ENCODE peak calls at places on chromosomes 7 and 10, in five cellular contexts. Y is lower lobe of right lung; A is mucosa of descending colon; M is right atrium auricular region; X is CD4-positive, alpha-beta memory T cell. P is an unnamed sample.

GRCh38 chr7:154096-154835 is 38.1 kb upstream of the FAM20C start:
- DNase-seq in M (no peak), A (no peak), Y (peak; percentile 45), X (no peak), P (no peak)

GRCh38 chr7:55285665-55286064 is 79.5 kb upstream of the LANCL2 start:
- DNase-seq in Y (no peak), X (no peak), M (no peak), A (no peak), P (no peak)

GRCh38 chr10:70607936-70608335 is 5.4 kb upstream of the PRF1 start:
- DNase-seq in M (no peak), Y (no peak), A (no peak), X (no peak), P (no peak)

GRCh38 chr10:30059209-30060107 is at the start of gene JCAD:
- DNase-seq in X (no peak), M (peak; percentile 78), A (peak; percentile 70), Y (peak; percentile 80), P (no peak)

GRCh38 chr7:112071856-112072255 is 134.3 kb downstream of the DOCK4 start:
- DNase-seq in A (no peak), X (no peak), M (no peak), Y (no peak), P (no peak)

GRCh38 chr7:137592232-137592896 is 248.8 kb upstream of the PTN start:
- DNase-seq in Y (no peak), X (no peak), M (peak; percentile 62), A (peak; percentile 72), P (no peak)

GRCh38 chr7:39535064-39535463 is 31.1 kb upstream of the YAE1 start:
- DNase-seq in A (peak; percentile 47), X (no peak), Y (no peak), M (no peak), P (no peak)

GRCh38 chr10:128080641-128081040 is 45.6 kb downstream of the MKI67 start:
- DNase-seq in M (no peak), X (no peak), A (no peak), Y (no peak), P (no peak)

GRCh38 chr7:111690364-111691111 is 128.2 kb upstream of the IMMP2L start:
- DNase-seq in A (no peak), Y (no peak), M (no peak), X (no peak), P (no peak)

GRCh38 chr7:106768324-106768751 is 96.7 kb upstream of the PIK3CG start:
- DNase-seq in X (peak; percentile 34), A (no peak), M (no peak), Y (no peak), P (no peak)

GRCh38 chr7:28103984-28104628 is 76.5 kb downstream of the JAZF1 start:
- DNase-seq in Y (peak; percentile 46), X (no peak), A (no peak), M (no peak), P (no peak)

GRCh38 chr7:1944619-1945210 is 274.6 kb downstream of the ELFN1 start:
- DNase-seq in Y (peak; percentile 43), A (no peak), M (no peak), X (no peak), P (no peak)

GRCh38 chr10:13536674-13537366 is 8.0 kb upstream of the BEND7 start:
- DNase-seq in Y (peak; percentile 56), M (no peak), A (peak; percentile 68), X (no peak), P (no peak)

GRCh38 chr7:158145370-158145769 is 442.3 kb downstream of the PTPRN2 start:
- DNase-seq in M (no peak), Y (no peak), X (no peak), A (no peak), P (no peak)
- H3K9me3 ChIP-seq in M (no peaks in the 10 kb centered on the region), Y (no peaks in the 10 kb centered on the region), X (no peaks in the 10 kb centered on the region), A (peaks cover 7% of the 10 kb centered on the region), P (no peaks in the 10 kb centered on the region)

GRCh38 chr7:157690058-157690832 is 353.4 kb downstream of the DNAJB6 start:
- DNase-seq in A (no peak), X (no peak), Y (no peak), M (no peak), P (no peak)
- H3K4me3 ChIP-seq in A (no peak overlapping the region), X (no peak overlapping the region), Y (peak overlapping the region; percentile 45), M (peak overlapping the region; percentile 54), P (peak overlapping the region; percentile 32)

GRCh38 chr7:135391514-135391913 is 118.4 kb downstream of the CNOT4 start:
- DNase-seq in M (no peak), Y (no peak), X (no peak), A (no peak), P (no peak)
- H3K36me3 ChIP-seq in M (peaks cover 15% of the 10 kb centered on the region), Y (peaks cover 37% of the 10 kb centered on the region), X (peaks cover 6% of the 10 kb centered on the region), A (no peaks in the 10 kb centered on the region), P (peaks cover 9% of the 10 kb centered on the region)

GRCh38 chr10:37710831-37711616 is 146.4 kb downstream of the ZNF248 start:
- DNase-seq in X (no peak), Y (no peak), M (no peak), A (no peak), P (no peak)
- H3K9me3 ChIP-seq in X (no peaks in the 10 kb centered on the region), Y (no peaks in the 10 kb centered on the region), M (no peaks in the 10 kb centered on the region), A (peaks cover 15% of the 10 kb centered on the region), P (no peaks in the 10 kb centered on the region)

GRCh38 chr7:3300651-3301471 is at the start of gene SDK1:
- DNase-seq in M (peak; percentile 89), X (peak; percentile 91), A (peak; percentile 94), Y (peak; percentile 93), P (peak; percentile 77)

GRCh38 chr7:3301831-3302618 is 973 bp downstream of the SDK1 start:
- DNase-seq in X (no peak), Y (no peak), A (peak; percentile 14), M (no peak), P (no peak)

GRCh38 chr7:3302681-3303320 is 1.7 kb downstream of the SDK1 start:
- DNase-seq in X (no peak), M (no peak), A (no peak), Y (no peak), P (no peak)

GRCh38 chr7:3300221-3300650 is 816 bp upstream of the SDK1 start:
- DNase-seq in A (no peak), M (no peak), X (no peak), Y (no peak), P (no peak)

GRCh38 chr7:3301472-3301778 is 373 bp downstream of the SDK1 start:
- DNase-seq in X (no peak), M (no peak), A (no peak), Y (no peak), P (no peak)
- H3K4me3 ChIP-seq in X (no peak overlapping the region), M (peak overlapping the region; percentile 67), A (peak overlapping the region; percentile 19), Y (peak overlapping the region; percentile 51), P (no peak overlapping the region)

GRCh38 chr7:26182706-26183105 is 17.8 kb downstream of the HNRNPA2B1 start:
- DNase-seq in A (no peak), Y (no peak), M (no peak), X (no peak), P (no peak)
- H3K36me3 ChIP-seq in A (no peaks in the 10 kb centered on the region), Y (peaks cover 13% of the 10 kb centered on the region), M (peaks cover 17% of the 10 kb centered on the region), X (no peaks in the 10 kb centered on the region), P (peaks cover 6% of the 10 kb centered on the region)

GRCh38 chr7:16129431-16130126 is 291.8 kb downstream of the CRPPA start:
- DNase-seq in A (no peak), Y (no peak), M (no peak), X (no peak), P (no peak)
- H3K9me3 ChIP-seq in A (no peaks in the 10 kb centered on the region), Y (peaks cover 7% of the 10 kb centered on the region), M (peaks cover 3% of the 10 kb centered on the region), X (no peaks in the 10 kb centered on the region), P (no peaks in the 10 kb centered on the region)

DNA sequence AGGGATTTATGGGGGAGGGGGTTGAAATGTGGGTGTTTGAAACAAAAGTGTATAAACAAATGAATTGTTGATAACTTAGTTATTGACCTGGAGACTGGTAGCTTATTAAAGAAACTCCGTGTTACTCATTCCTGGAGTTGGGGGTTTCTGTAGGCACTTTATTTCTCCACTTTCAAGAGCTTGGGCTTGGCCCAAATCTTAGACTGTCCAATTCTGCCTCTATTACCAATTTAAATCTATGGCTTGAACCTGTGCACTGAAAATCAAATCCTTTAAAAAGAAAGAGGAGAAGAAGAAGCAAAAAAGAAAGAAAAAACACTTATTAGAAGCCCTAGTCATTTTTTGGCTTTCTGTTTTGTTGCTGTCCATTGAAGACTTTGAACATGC is 2.7 kb downstream of the HOXA2 start:
- DNase-seq in M (no peak), Y (no peak), X (no peak), A (no peak), P (no peak)
- H3K4me3 ChIP-seq in M (no peak overlapping the region), Y (peak overlapping the region; percentile 14), X (no peak overlapping the region), A (no peak overlapping the region), P (no peak overlapping the region)

GRCh38 chr10:120905268-120905667 is 54.1 kb downstream of the WDR11 start:
- DNase-seq in X (no peak), A (no peak), Y (no peak), M (no peak), P (no peak)
- H3K36me3 ChIP-seq in X (peaks cover 55% of the 10 kb centered on the region), A (peaks cover 21% of the 10 kb centered on the region), Y (peaks cover 98% of the 10 kb centered on the region), M (peaks cover 94% of the 10 kb centered on the region), P (peaks cover 85% of the 10 kb centered on the region)

GRCh38 chr10:7896297-7896696 is 78.0 kb downstream of the TAF3 start:
- DNase-seq in M (no peak), A (no peak), Y (no peak), X (no peak), P (no peak)

GRCh38 chr10:7906128-7906527 is 87.8 kb downstream of the TAF3 start:
- DNase-seq in Y (no peak), A (no peak), M (no peak), X (no peak), P (no peak)

GRCh38 chr10:7902413-7902812 is 84.1 kb downstream of the TAF3 start:
- DNase-seq in A (no peak), X (no peak), Y (no peak), M (no peak), P (no peak)

GRCh38 chr10:7895699-7896090 is 77.4 kb downstream of the TAF3 start:
- DNase-seq in A (no peak), X (no peak), M (no peak), Y (no peak), P (no peak)

GRCh38 chr10:7901261-7901660 is 83.0 kb downstream of the TAF3 start:
- DNase-seq in Y (no peak), X (no peak), A (no peak), M (no peak), P (no peak)
- H3K9me3 ChIP-seq in Y (no peaks in the 10 kb centered on the region), X (no peaks in the 10 kb centered on the region), A (no peaks in the 10 kb centered on the region), M (no peaks in the 10 kb centered on the region), P (no peaks in the 10 kb centered on the region)